ENCODE peak calls at places on chromosomes 16 and 17, in six cellular contexts. One of them, this sample, is unnamed.

GRCh38 chr17:56292010-56292409 is 138.7 kb downstream of the ANKFN1 start:
- DNase-seq in endothelial cell: no peak
- DNase-seq in iris pigment epithelial cell: peak
- DNase-seq in pancreas: no peak
- DNase-seq in brain microvascular endothelial cell: no peak
- DNase-seq in activated CD4-positive, alpha-beta T cell treated with anti-CD3 and anti-CD28 coated beads, Interleukin-2, amount 50 U/mL, for 24 hours: no peak
- DNase-seq in this sample: no peak

GRCh38 chr17:40632206-40632605 is 15.4 kb downstream of the SMARCE1 start:
- DNase-seq in endothelial cell: no peak
- DNase-seq in iris pigment epithelial cell: no peak
- DNase-seq in brain microvascular endothelial cell: no peak
- DNase-seq in pancreas: no peak
- DNase-seq in activated CD4-positive, alpha-beta T cell treated with anti-CD3 and anti-CD28 coated beads, Interleukin-2, amount 50 U/mL, for 24 hours: no peak
- DNase-seq in this sample: no peak

GRCh38 chr16:56589141-56590039 is at the start of gene MT3:
- DNase-seq in activated CD4-positive, alpha-beta T cell treated with anti-CD3 and anti-CD28 coated beads, Interleukin-2, amount 50 U/mL, for 24 hours: no peak
- DNase-seq in brain microvascular endothelial cell: no peak
- DNase-seq in pancreas: no peak
- DNase-seq in iris pigment epithelial cell: no peak
- DNase-seq in endothelial cell: no peak
- DNase-seq in this sample: no peak

GRCh38 chr17:29715680-29716079 is 93.0 kb upstream of the CORO6 start:
- DNase-seq in iris pigment epithelial cell: no peak
- DNase-seq in brain microvascular endothelial cell: no peak
- DNase-seq in endothelial cell: no peak
- DNase-seq in pancreas: no peak
- DNase-seq in activated CD4-positive, alpha-beta T cell treated with anti-CD3 and anti-CD28 coated beads, Interleukin-2, amount 50 U/mL, for 24 hours: no peak
- DNase-seq in this sample: no peak

GRCh38 chr17:19741832-19742457 is 6.2 kb downstream of the ALDH3A1 start:
- DNase-seq in activated CD4-positive, alpha-beta T cell treated with anti-CD3 and anti-CD28 coated beads, Interleukin-2, amount 50 U/mL, for 24 hours: no peak
- DNase-seq in iris pigment epithelial cell: no peak
- DNase-seq in endothelial cell: no peak
- DNase-seq in brain microvascular endothelial cell: no peak
- DNase-seq in pancreas: no peak
- DNase-seq in this sample: no peak

GRCh38 chr17:6471531-6472465 is 27.5 kb downstream of the PIMREG start:
- DNase-seq in endothelial cell: no peak
- DNase-seq in iris pigment epithelial cell: peak
- DNase-seq in pancreas: no peak
- DNase-seq in activated CD4-positive, alpha-beta T cell treated with anti-CD3 and anti-CD28 coated beads, Interleukin-2, amount 50 U/mL, for 24 hours: no peak
- DNase-seq in brain microvascular endothelial cell: peak
- DNase-seq in this sample: no peak

GRCh38 chr17:18129041-18129502 is 20.5 kb downstream of the MYO15A start:
- DNase-seq in pancreas: no peak
- DNase-seq in brain microvascular endothelial cell: peak
- DNase-seq in activated CD4-positive, alpha-beta T cell treated with anti-CD3 and anti-CD28 coated beads, Interleukin-2, amount 50 U/mL, for 24 hours: no peak
- DNase-seq in iris pigment epithelial cell: peak
- DNase-seq in endothelial cell: no peak
- DNase-seq in this sample: no peak

GRCh38 chr17:67022451-67022810 is 21.9 kb upstream of the CACNG1 start:
- DNase-seq in pancreas: no peak
- DNase-seq in activated CD4-positive, alpha-beta T cell treated with anti-CD3 and anti-CD28 coated beads, Interleukin-2, amount 50 U/mL, for 24 hours: no peak
- DNase-seq in brain microvascular endothelial cell: no peak
- DNase-seq in endothelial cell: no peak
- DNase-seq in iris pigment epithelial cell: no peak
- DNase-seq in this sample: no peak

GRCh38 chr17:76927982-76928381 is 59.8 kb downstream of the MGAT5B start:
- DNase-seq in iris pigment epithelial cell: no peak
- DNase-seq in endothelial cell: no peak
- DNase-seq in activated CD4-positive, alpha-beta T cell treated with anti-CD3 and anti-CD28 coated beads, Interleukin-2, amount 50 U/mL, for 24 hours: no peak
- DNase-seq in pancreas: no peak
- DNase-seq in brain microvascular endothelial cell: no peak
- DNase-seq in this sample: no peak

GRCh38 chr17:55296699-55297098 is 31.9 kb downstream of the HLF start:
- DNase-seq in brain microvascular endothelial cell: no peak
- DNase-seq in activated CD4-positive, alpha-beta T cell treated with anti-CD3 and anti-CD28 coated beads, Interleukin-2, amount 50 U/mL, for 24 hours: no peak
- DNase-seq in pancreas: no peak
- DNase-seq in endothelial cell: no peak
- DNase-seq in iris pigment epithelial cell: no peak
- DNase-seq in this sample: no peak

GRCh38 chr17:28925912-28926365 is 23.1 kb upstream of the DHRS13 start:
- DNase-seq in brain microvascular endothelial cell: peak
- DNase-seq in endothelial cell: no peak
- DNase-seq in activated CD4-positive, alpha-beta T cell treated with anti-CD3 and anti-CD28 coated beads, Interleukin-2, amount 50 U/mL, for 24 hours: peak
- DNase-seq in pancreas: no peak
- DNase-seq in iris pigment epithelial cell: peak
- DNase-seq in this sample: peak

GRCh38 chr17:74457146-74457819 is 9.2 kb upstream of the CD300A start:
- DNase-seq in activated CD4-positive, alpha-beta T cell treated with anti-CD3 and anti-CD28 coated beads, Interleukin-2, amount 50 U/mL, for 24 hours: peak
- DNase-seq in pancreas: peak
- DNase-seq in iris pigment epithelial cell: peak
- DNase-seq in brain microvascular endothelial cell: peak
- DNase-seq in endothelial cell: peak
- DNase-seq in this sample: peak

GRCh38 chr16:58508671-58509251 is 6.6 kb upstream of the SETD6 start:
- DNase-seq in endothelial cell: no peak
- DNase-seq in brain microvascular endothelial cell: no peak
- DNase-seq in pancreas: no peak
- DNase-seq in activated CD4-positive, alpha-beta T cell treated with anti-CD3 and anti-CD28 coated beads, Interleukin-2, amount 50 U/mL, for 24 hours: no peak
- DNase-seq in iris pigment epithelial cell: no peak
- DNase-seq in this sample: no peak

GRCh38 chr17:5874486-5874885 is 195.7 kb upstream of the WSCD1 start:
- DNase-seq in pancreas: no peak
- DNase-seq in endothelial cell: no peak
- DNase-seq in activated CD4-positive, alpha-beta T cell treated with anti-CD3 and anti-CD28 coated beads, Interleukin-2, amount 50 U/mL, for 24 hours: no peak
- DNase-seq in iris pigment epithelial cell: no peak
- DNase-seq in brain microvascular endothelial cell: no peak
- DNase-seq in this sample: no peak

GRCh38 chr17:47948706-47949196 is 7.4 kb downstream of the PNPO start:
- DNase-seq in iris pigment epithelial cell: no peak
- DNase-seq in endothelial cell: no peak
- DNase-seq in brain microvascular endothelial cell: no peak
- DNase-seq in activated CD4-positive, alpha-beta T cell treated with anti-CD3 and anti-CD28 coated beads, Interleukin-2, amount 50 U/mL, for 24 hours: no peak
- DNase-seq in pancreas: peak
- DNase-seq in this sample: no peak

GRCh38 chr17:74514632-74515035 is 16.6 kb downstream of the CD300LB start:
- DNase-seq in activated CD4-positive, alpha-beta T cell treated with anti-CD3 and anti-CD28 coated beads, Interleukin-2, amount 50 U/mL, for 24 hours: peak
- DNase-seq in iris pigment epithelial cell: no peak
- DNase-seq in endothelial cell: no peak
- DNase-seq in pancreas: no peak
- DNase-seq in brain microvascular endothelial cell: no peak
- DNase-seq in this sample: peak

GRCh38 chr17:19301274-19301946 is 61.1 kb downstream of the B9D1 start:
- DNase-seq in iris pigment epithelial cell: no peak
- DNase-seq in brain microvascular endothelial cell: no peak
- DNase-seq in pancreas: no peak
- DNase-seq in activated CD4-positive, alpha-beta T cell treated with anti-CD3 and anti-CD28 coated beads, Interleukin-2, amount 50 U/mL, for 24 hours: no peak
- DNase-seq in endothelial cell: no peak
- DNase-seq in this sample: no peak

GRCh38 chr17:9120471-9120870 is 99.2 kb downstream of the NTN1 start:
- DNase-seq in brain microvascular endothelial cell: no peak
- DNase-seq in iris pigment epithelial cell: peak
- DNase-seq in endothelial cell: peak
- DNase-seq in activated CD4-positive, alpha-beta T cell treated with anti-CD3 and anti-CD28 coated beads, Interleukin-2, amount 50 U/mL, for 24 hours: no peak
- DNase-seq in pancreas: no peak
- DNase-seq in this sample: no peak

GRCh38 chr17:80083136-80083661 is 18.2 kb upstream of the GAA start:
- DNase-seq in activated CD4-positive, alpha-beta T cell treated with anti-CD3 and anti-CD28 coated beads, Interleukin-2, amount 50 U/mL, for 24 hours: no peak
- DNase-seq in iris pigment epithelial cell: no peak
- DNase-seq in endothelial cell: no peak
- DNase-seq in pancreas: no peak
- DNase-seq in brain microvascular endothelial cell: no peak
- DNase-seq in this sample: no peak

GRCh38 chr16:88468289-88469129 is 15.4 kb downstream of the ZFPM1 start:
- DNase-seq in pancreas: no peak
- DNase-seq in activated CD4-positive, alpha-beta T cell treated with anti-CD3 and anti-CD28 coated beads, Interleukin-2, amount 50 U/mL, for 24 hours: no peak
- DNase-seq in iris pigment epithelial cell: peak
- DNase-seq in endothelial cell: peak
- DNase-seq in brain microvascular endothelial cell: no peak
- DNase-seq in this sample: no peak

GRCh38 chr17:51119415-51120356 is 982 bp downstream of the SPAG9 start:
- DNase-seq in activated CD4-positive, alpha-beta T cell treated with anti-CD3 and anti-CD28 coated beads, Interleukin-2, amount 50 U/mL, for 24 hours: no peak
- DNase-seq in iris pigment epithelial cell: peak
- DNase-seq in pancreas: peak
- DNase-seq in brain microvascular endothelial cell: peak
- DNase-seq in endothelial cell: peak
- DNase-seq in this sample: peak

GRCh38 chr17:17156107-17156506 is 50.0 kb downstream of the PLD6 start:
- DNase-seq in pancreas: no peak
- DNase-seq in activated CD4-positive, alpha-beta T cell treated with anti-CD3 and anti-CD28 coated beads, Interleukin-2, amount 50 U/mL, for 24 hours: no peak
- DNase-seq in endothelial cell: no peak
- DNase-seq in iris pigment epithelial cell: peak
- DNase-seq in brain microvascular endothelial cell: peak
- DNase-seq in this sample: no peak

GRCh38 chr16:47461598-47462266 is 601 bp downstream of the PHKB start:
- DNase-seq in brain microvascular endothelial cell: peak
- DNase-seq in pancreas: no peak
- DNase-seq in iris pigment epithelial cell: peak
- DNase-seq in activated CD4-positive, alpha-beta T cell treated with anti-CD3 and anti-CD28 coated beads, Interleukin-2, amount 50 U/mL, for 24 hours: no peak
- DNase-seq in endothelial cell: peak
- DNase-seq in this sample: no peak

GRCh38 chr16:935684-936083 is 35.1 kb downstream of the LMF1 start:
- DNase-seq in pancreas: no peak
- DNase-seq in activated CD4-positive, alpha-beta T cell treated with anti-CD3 and anti-CD28 coated beads, Interleukin-2, amount 50 U/mL, for 24 hours: no peak
- DNase-seq in endothelial cell: no peak
- DNase-seq in brain microvascular endothelial cell: no peak
- DNase-seq in iris pigment epithelial cell: no peak
- DNase-seq in this sample: no peak

GRCh38 chr17:78034429-78035091 is 76.1 kb downstream of the TNRC6C start:
- DNase-seq in brain microvascular endothelial cell: peak
- DNase-seq in iris pigment epithelial cell: peak
- DNase-seq in pancreas: no peak
- DNase-seq in activated CD4-positive, alpha-beta T cell treated with anti-CD3 and anti-CD28 coated beads, Interleukin-2, amount 50 U/mL, for 24 hours: no peak
- DNase-seq in endothelial cell: no peak
- DNase-seq in this sample: no peak

This sample was measured in central memory CD8-positive, alpha-beta T cell.